ENCODE peak calls at places on chromosomes 16 and 17, in seven cellular contexts. F, J, L, D, A, X and B are unnamed samples.

GRCh38 chr16:23826528-23827244 is 9.1 kb upstream of the PRKCB start:
- DNase-seq in F (no peak), J (peak; percentile 17), L (no peak), D (no peak), A (peak; percentile 87), X (no peak), B (peak; percentile 31)

GRCh38 chr17:1022278-1023024 is 25.5 kb downstream of the TIMM22 start:
- DNase-seq in F (no peak), J (no peak), L (no peak), D (no peak), A (no peak), X (no peak), B (no peak)

GRCh38 chr17:81923302-81924260 is 4.0 kb downstream of the MAFG start:
- DNase-seq in F (no peak), J (no peak), L (no peak), D (no peak), A (no peak), X (peak; percentile 7), B (peak; percentile 86)

GRCh38 chr17:17774009-17774881 is 62.5 kb downstream of the SREBF1 start:
- DNase-seq in F (peak; percentile 90), J (no peak), L (no peak), D (no peak), A (no peak), X (no peak), B (no peak)

GRCh38 chr16:27505297-27506236 is 44.1 kb downstream of the GTF3C1 start:
- DNase-seq in F (peak; percentile 55), J (no peak), L (no peak), D (no peak), A (no peak), X (no peak), B (no peak)

GRCh38 chr17:2805961-2806360 is 9.7 kb downstream of the RAP1GAP2 start:
- DNase-seq in F (no peak), J (no peak), L (no peak), D (no peak), A (no peak), X (no peak), B (no peak)

GRCh38 chr17:45372325-45372869 is 55.6 kb upstream of the MAP3K14 start:
- DNase-seq in F (no peak), J (no peak), L (no peak), D (no peak), A (no peak), X (no peak), B (no peak)

GRCh38 chr17:61579382-61579781 is 11.6 kb downstream of the NACA2 start:
- DNase-seq in F (no peak), J (no peak), L (no peak), D (no peak), A (no peak), X (no peak), B (no peak)

GRCh38 chr16:84724619-84725307 is 25.0 kb downstream of the USP10 start:
- DNase-seq in F (no peak), J (peak; percentile 54), L (no peak), D (no peak), A (peak; percentile 58), X (no peak), B (no peak)

GRCh38 chr17:16328997-16329396 is 24.3 kb downstream of the CENPV start:
- DNase-seq in F (no peak), J (no peak), L (no peak), D (no peak), A (no peak), X (no peak), B (no peak)

GRCh38 chr17:27741971-27742370 is 58.4 kb downstream of the NOS2 start:
- DNase-seq in F (no peak), J (no peak), L (no peak), D (no peak), A (no peak), X (no peak), B (no peak)

GRCh38 chr17:2683912-2684311 is 27.7 kb downstream of the CLUH start:
- DNase-seq in F (no peak), J (no peak), L (no peak), D (no peak), A (no peak), X (no peak), B (no peak)

GRCh38 chr16:55605756-55606155 is 39.3 kb downstream of the CAPNS2 start:
- DNase-seq in F (no peak), J (no peak), L (no peak), D (no peak), A (no peak), X (no peak), B (no peak)

GRCh38 chr16:55498101-55498500 is 10.8 kb upstream of the LPCAT2 start:
- DNase-seq in F (no peak), J (no peak), L (no peak), D (no peak), A (no peak), X (no peak), B (no peak)